ENCODE peak calls at places on chromosome 9, in nine cellular contexts. One of them, this sample, is unnamed.

GRCh38 chr9:124855944-124856773 is 2.9 kb downstream of the WDR38 start:
- DNase-seq in amniotic stem cell: no peak
- DNase-seq in aorta: no peak
- DNase-seq in NCI-H2081: no peak
- DNase-seq in CD4-positive, alpha-beta T cell: no peak
- DNase-seq in germinal center: no peak
- DNase-seq in foreskin melanocyte: no peak
- DNase-seq in cardiac muscle cell: peak; percentile 37
- DNase-seq in endothelial cell of umbilical vein: no peak
- DNase-seq in this sample: no peak

GRCh38 chr9:135805422-135806022 is 101.8 kb downstream of the CAMSAP1 start:
- DNase-seq in aorta: peak; percentile 40
- DNase-seq in germinal center: no peak
- DNase-seq in CD4-positive, alpha-beta T cell: no peak
- DNase-seq in amniotic stem cell: no peak
- DNase-seq in NCI-H2081: no peak
- DNase-seq in endothelial cell of umbilical vein: no peak
- DNase-seq in foreskin melanocyte: no peak
- DNase-seq in cardiac muscle cell: no peak
- DNase-seq in this sample: no peak

GRCh38 chr9:134657666-134658377 is 16.2 kb downstream of the COL5A1 start:
- DNase-seq in aorta: peak; percentile 38
- DNase-seq in NCI-H2081: no peak
- DNase-seq in germinal center: no peak
- DNase-seq in endothelial cell of umbilical vein: no peak
- DNase-seq in cardiac muscle cell: no peak
- DNase-seq in CD4-positive, alpha-beta T cell: no peak
- DNase-seq in amniotic stem cell: no peak
- DNase-seq in foreskin melanocyte: no peak
- DNase-seq in this sample: no peak

GRCh38 chr9:133873006-133873780 is 118.9 kb downstream of the VAV2 start:
- DNase-seq in amniotic stem cell: no peak
- DNase-seq in NCI-H2081: peak; percentile 40
- DNase-seq in cardiac muscle cell: no peak
- DNase-seq in foreskin melanocyte: no peak
- DNase-seq in germinal center: no peak
- DNase-seq in endothelial cell of umbilical vein: no peak
- DNase-seq in CD4-positive, alpha-beta T cell: no peak
- DNase-seq in aorta: no peak
- DNase-seq in this sample: no peak

GRCh38 chr9:137762414-137763061 is 115.0 kb upstream of the CACNA1B start:
- DNase-seq in amniotic stem cell: no peak
- DNase-seq in NCI-H2081: no peak
- DNase-seq in CD4-positive, alpha-beta T cell: no peak
- DNase-seq in cardiac muscle cell: no peak
- DNase-seq in endothelial cell of umbilical vein: no peak
- DNase-seq in germinal center: no peak
- DNase-seq in foreskin melanocyte: no peak
- DNase-seq in aorta: no peak
- DNase-seq in this sample: peak; percentile 87

GRCh38 chr9:95009459-95009858 is 283.0 kb downstream of the AOPEP start:
- DNase-seq in CD4-positive, alpha-beta T cell: no peak
- DNase-seq in foreskin melanocyte: no peak
- DNase-seq in aorta: no peak
- DNase-seq in germinal center: no peak
- DNase-seq in NCI-H2081: no peak
- DNase-seq in cardiac muscle cell: no peak
- DNase-seq in amniotic stem cell: no peak
- DNase-seq in endothelial cell of umbilical vein: peak; percentile 49
- DNase-seq in this sample: no peak

GRCh38 chr9:124212381-124213050 is 45.2 kb upstream of the NEK6 start:
- DNase-seq in foreskin melanocyte: no peak
- DNase-seq in cardiac muscle cell: no peak
- DNase-seq in amniotic stem cell: peak; percentile 28
- DNase-seq in aorta: peak; percentile 4
- DNase-seq in germinal center: no peak
- DNase-seq in endothelial cell of umbilical vein: peak; percentile 71
- DNase-seq in CD4-positive, alpha-beta T cell: no peak
- DNase-seq in NCI-H2081: no peak
- DNase-seq in this sample: no peak

GRCh38 chr9:35547889-35548418 is 57.1 kb upstream of the TESK1 start:
- DNase-seq in amniotic stem cell: no peak
- DNase-seq in foreskin melanocyte: no peak
- DNase-seq in germinal center: no peak
- DNase-seq in CD4-positive, alpha-beta T cell: no peak
- DNase-seq in cardiac muscle cell: no peak
- DNase-seq in NCI-H2081: no peak
- DNase-seq in aorta: no peak
- DNase-seq in endothelial cell of umbilical vein: no peak
- DNase-seq in this sample: no peak

GRCh38 chr9:121505903-121506640 is 6.4 kb upstream of the GGTA1 start:
- DNase-seq in amniotic stem cell: no peak
- DNase-seq in NCI-H2081: no peak
- DNase-seq in endothelial cell of umbilical vein: no peak
- DNase-seq in foreskin melanocyte: no peak
- DNase-seq in germinal center: no peak
- DNase-seq in CD4-positive, alpha-beta T cell: no peak
- DNase-seq in aorta: no peak
- DNase-seq in cardiac muscle cell: no peak
- DNase-seq in this sample: no peak

GRCh38 chr9:13762209-13762608 is 482.7 kb upstream of the MPDZ start:
- DNase-seq in foreskin melanocyte: no peak
- DNase-seq in endothelial cell of umbilical vein: no peak
- DNase-seq in cardiac muscle cell: no peak
- DNase-seq in NCI-H2081: no peak
- DNase-seq in germinal center: no peak
- DNase-seq in amniotic stem cell: no peak
- DNase-seq in CD4-positive, alpha-beta T cell: no peak
- DNase-seq in aorta: no peak
- DNase-seq in this sample: no peak

GRCh38 chr9:127035423-127035822 is 87.0 kb downstream of the ANGPTL2 start:
- DNase-seq in endothelial cell of umbilical vein: no peak
- DNase-seq in foreskin melanocyte: no peak
- DNase-seq in germinal center: no peak
- DNase-seq in cardiac muscle cell: no peak
- DNase-seq in NCI-H2081: no peak
- DNase-seq in CD4-positive, alpha-beta T cell: no peak
- DNase-seq in amniotic stem cell: no peak
- DNase-seq in aorta: peak; percentile 56
- DNase-seq in this sample: no peak

GRCh38 chr9:137141976-137142936 is 3.3 kb downstream of the GRIN1 start:
- DNase-seq in aorta: no peak
- DNase-seq in CD4-positive, alpha-beta T cell: no peak
- DNase-seq in cardiac muscle cell: no peak
- DNase-seq in endothelial cell of umbilical vein: no peak
- DNase-seq in NCI-H2081: no peak
- DNase-seq in foreskin melanocyte: no peak
- DNase-seq in germinal center: no peak
- DNase-seq in amniotic stem cell: no peak
- DNase-seq in this sample: no peak

GRCh38 chr9:28260331-28260730 is 687.0 kb upstream of the C9orf72 start:
- DNase-seq in foreskin melanocyte: no peak
- DNase-seq in germinal center: no peak
- DNase-seq in amniotic stem cell: no peak
- DNase-seq in endothelial cell of umbilical vein: no peak
- DNase-seq in CD4-positive, alpha-beta T cell: no peak
- DNase-seq in NCI-H2081: no peak
- DNase-seq in cardiac muscle cell: no peak
- DNase-seq in aorta: no peak
- DNase-seq in this sample: no peak

GRCh38 chr9:127013597-127013996 is 99.0 kb downstream of the RALGPS1 start:
- DNase-seq in endothelial cell of umbilical vein: no peak
- DNase-seq in foreskin melanocyte: no peak
- DNase-seq in amniotic stem cell: no peak
- DNase-seq in cardiac muscle cell: no peak
- DNase-seq in NCI-H2081: no peak
- DNase-seq in aorta: no peak
- DNase-seq in germinal center: no peak
- DNase-seq in CD4-positive, alpha-beta T cell: no peak
- DNase-seq in this sample: no peak

GRCh38 chr9:109816490-109816889 is 36.5 kb downstream of the PALM2AKAP2 start:
- DNase-seq in NCI-H2081: no peak
- DNase-seq in endothelial cell of umbilical vein: peak; percentile 60
- DNase-seq in amniotic stem cell: peak; percentile 93
- DNase-seq in CD4-positive, alpha-beta T cell: no peak
- DNase-seq in germinal center: no peak
- DNase-seq in cardiac muscle cell: no peak
- DNase-seq in aorta: no peak
- DNase-seq in foreskin melanocyte: peak; percentile 83
- DNase-seq in this sample: no peak

GRCh38 chr9:91623004-91623403 is 199.4 kb upstream of the NFIL3 start:
- DNase-seq in foreskin melanocyte: no peak
- DNase-seq in aorta: no peak
- DNase-seq in NCI-H2081: no peak
- DNase-seq in CD4-positive, alpha-beta T cell: no peak
- DNase-seq in cardiac muscle cell: no peak
- DNase-seq in amniotic stem cell: no peak
- DNase-seq in endothelial cell of umbilical vein: no peak
- DNase-seq in germinal center: no peak
- DNase-seq in this sample: no peak

GRCh38 chr9:135440620-135441019 is 39.0 kb upstream of the PPP1R26 start:
- DNase-seq in endothelial cell of umbilical vein: no peak
- DNase-seq in germinal center: no peak
- DNase-seq in NCI-H2081: no peak
- DNase-seq in amniotic stem cell: no peak
- DNase-seq in CD4-positive, alpha-beta T cell: no peak
- DNase-seq in foreskin melanocyte: no peak
- DNase-seq in aorta: no peak
- DNase-seq in cardiac muscle cell: no peak
- DNase-seq in this sample: no peak

GRCh38 chr9:115164511-115164974 is 46.6 kb upstream of the TNC start:
- DNase-seq in amniotic stem cell: no peak
- DNase-seq in endothelial cell of umbilical vein: no peak
- DNase-seq in cardiac muscle cell: no peak
- DNase-seq in NCI-H2081: no peak
- DNase-seq in foreskin melanocyte: peak; percentile 49
- DNase-seq in aorta: peak; percentile 70
- DNase-seq in germinal center: no peak
- DNase-seq in CD4-positive, alpha-beta T cell: no peak
- DNase-seq in this sample: no peak

GRCh38 chr9:77707696-77708095 is 59.6 kb upstream of the GNA14 start:
- DNase-seq in aorta: peak; percentile 88
- DNase-seq in foreskin melanocyte: peak; percentile 20
- DNase-seq in endothelial cell of umbilical vein: peak; percentile 96
- DNase-seq in amniotic stem cell: peak; percentile 72
- DNase-seq in cardiac muscle cell: no peak
- DNase-seq in CD4-positive, alpha-beta T cell: no peak
- DNase-seq in germinal center: no peak
- DNase-seq in NCI-H2081: no peak
- DNase-seq in this sample: no peak

GRCh38 chr9:118721923-118722322 is 647.3 kb downstream of the BRINP1 start:
- DNase-seq in cardiac muscle cell: no peak
- DNase-seq in amniotic stem cell: no peak
- DNase-seq in endothelial cell of umbilical vein: no peak
- DNase-seq in NCI-H2081: no peak
- DNase-seq in aorta: no peak
- DNase-seq in foreskin melanocyte: no peak
- DNase-seq in germinal center: no peak
- DNase-seq in CD4-positive, alpha-beta T cell: no peak
- DNase-seq in this sample: no peak

GRCh38 chr9:82972446-82972845 is 90.5 kb downstream of the RASEF start:
- DNase-seq in germinal center: no peak
- DNase-seq in cardiac muscle cell: no peak
- DNase-seq in amniotic stem cell: no peak
- DNase-seq in CD4-positive, alpha-beta T cell: no peak
- DNase-seq in aorta: no peak
- DNase-seq in endothelial cell of umbilical vein: no peak
- DNase-seq in foreskin melanocyte: no peak
- DNase-seq in NCI-H2081: no peak
- DNase-seq in this sample: no peak

GRCh38 chr9:12708562-12709298 is 15.5 kb downstream of the TYRP1 start:
- DNase-seq in endothelial cell of umbilical vein: peak; percentile 85
- DNase-seq in foreskin melanocyte: no peak
- DNase-seq in CD4-positive, alpha-beta T cell: no peak
- DNase-seq in cardiac muscle cell: no peak
- DNase-seq in aorta: no peak
- DNase-seq in germinal center: no peak
- DNase-seq in amniotic stem cell: peak; percentile 42
- DNase-seq in NCI-H2081: no peak
- DNase-seq in this sample: no peak

GRCh38 chr9:81430727-81431126 is 258.6 kb downstream of the TLE1 start:
- DNase-seq in CD4-positive, alpha-beta T cell: no peak
- DNase-seq in amniotic stem cell: no peak
- DNase-seq in endothelial cell of umbilical vein: peak; percentile 6
- DNase-seq in germinal center: no peak
- DNase-seq in aorta: no peak
- DNase-seq in foreskin melanocyte: no peak
- DNase-seq in cardiac muscle cell: no peak
- DNase-seq in NCI-H2081: no peak
- DNase-seq in this sample: no peak

This sample was measured in GM13976.